ENCODE peak calls at places on chromosomes 13 and 19, in nine cellular contexts. K is cardiac muscle cell, H is K562, V is OCI-LY7, A is psoas muscle, C is tibial artery, J is stomach, U is ovary, D is kidney. R is an unnamed sample. For H3K4me1, the result is how much of the 10 kb centered on the place peaks cover.

GRCh38 chr13:93771782-93772181 is 545.2 kb downstream of the GPC6 start:
- DNase-seq in H (no peak), U (no peak), C (no peak), D (no peak), A (no peak), J (no peak), V (no peak), K (peak), R (no peak)

GRCh38 chr19:35487821-35488220 is 2.4 kb downstream of the KRTDAP start:
- DNase-seq in V (no peak), K (no peak), J (no peak), D (no peak), H (no peak), A (no peak), U (no peak), C (no peak), R (no peak)

GRCh38 chr19:53868091-53868891 is 608 bp downstream of the MYADM start:
- DNase-seq in D (peak), H (peak), J (peak), U (peak), A (peak), K (peak), V (no peak), C (peak), R (peak)

GRCh38 chr13:33349314-33349995 is 63.9 kb upstream of the STARD13 start:
- DNase-seq in U (peak), A (peak), V (no peak), H (no peak), J (no peak), C (peak), K (no peak), D (peak), R (no peak)

GRCh38 chr13:111216166-111216960 is 101.3 kb downstream of the ARHGEF7 start:
- DNase-seq in J (peak), D (no peak), V (peak), U (peak), H (peak), K (peak), A (peak), C (no peak), R (no peak)

GRCh38 chr13:105920375-105920774 is 615.1 kb downstream of the EFNB2 start:
- DNase-seq in J (no peak), V (no peak), U (no peak), D (no peak), C (no peak), H (no peak), K (peak), A (no peak), R (no peak)

GRCh38 chr19:29714371-29714952 is 599 bp downstream of the C19orf12 start:
- DNase-seq in U (no peak), D (no peak), J (no peak), C (no peak), V (no peak), H (peak), K (no peak), A (no peak), R (no peak)

GRCh38 chr19:50720921-50721291 is 1.3 kb upstream of the SHANK1 start:
- DNase-seq in A (no peak), J (no peak), C (no peak), D (no peak), U (no peak), V (no peak), H (no peak), K (no peak), R (no peak)

GRCh38 chr13:67277581-67277980 is 47.4 kb upstream of the PCDH9 start:
- DNase-seq in C (no peak), J (no peak), A (no peak), V (no peak), K (no peak), D (no peak), H (no peak), U (no peak), R (no peak)

GRCh38 chr19:38417544-38418506 is 8.2 kb downstream of the RASGRP4 start:
- DNase-seq in V (peak), K (peak), J (peak), D (peak), C (peak), H (peak), A (peak), U (no peak), R (no peak)

GRCh38 chr19:41339936-41340335 is 13.8 kb downstream of the TGFB1 start:
- DNase-seq in H (no peak), V (no peak), A (no peak), U (no peak), D (no peak), K (peak), C (no peak), J (no peak), R (no peak)

GRCh38 chr19:36215276-36216171 is 618 bp downstream of the ZNF146 start:
- DNase-seq in V (peak), H (no peak), D (no peak), A (no peak), J (no peak), U (no peak), K (peak), C (no peak), R (no peak)

GRCh38 chr13:40271931-40272775 is 394.3 kb downstream of the FOXO1 start:
- DNase-seq in U (peak), D (peak), J (peak), A (peak), H (no peak), V (no peak), C (peak), K (peak), R (no peak)

GRCh38 chr19:1270168-1270853 is 1.2 kb downstream of the CIRBP start:
- DNase-seq in U (no peak), C (no peak), D (no peak), K (no peak), H (no peak), J (no peak), A (peak), V (peak), R (no peak)

GRCh38 chr13:28137556-28137955 is 789 bp upstream of the PAN3 start:
- DNase-seq in J (no peak), H (no peak), D (no peak), C (no peak), U (no peak), A (no peak), K (peak), V (no peak), R (no peak)

DNA sequence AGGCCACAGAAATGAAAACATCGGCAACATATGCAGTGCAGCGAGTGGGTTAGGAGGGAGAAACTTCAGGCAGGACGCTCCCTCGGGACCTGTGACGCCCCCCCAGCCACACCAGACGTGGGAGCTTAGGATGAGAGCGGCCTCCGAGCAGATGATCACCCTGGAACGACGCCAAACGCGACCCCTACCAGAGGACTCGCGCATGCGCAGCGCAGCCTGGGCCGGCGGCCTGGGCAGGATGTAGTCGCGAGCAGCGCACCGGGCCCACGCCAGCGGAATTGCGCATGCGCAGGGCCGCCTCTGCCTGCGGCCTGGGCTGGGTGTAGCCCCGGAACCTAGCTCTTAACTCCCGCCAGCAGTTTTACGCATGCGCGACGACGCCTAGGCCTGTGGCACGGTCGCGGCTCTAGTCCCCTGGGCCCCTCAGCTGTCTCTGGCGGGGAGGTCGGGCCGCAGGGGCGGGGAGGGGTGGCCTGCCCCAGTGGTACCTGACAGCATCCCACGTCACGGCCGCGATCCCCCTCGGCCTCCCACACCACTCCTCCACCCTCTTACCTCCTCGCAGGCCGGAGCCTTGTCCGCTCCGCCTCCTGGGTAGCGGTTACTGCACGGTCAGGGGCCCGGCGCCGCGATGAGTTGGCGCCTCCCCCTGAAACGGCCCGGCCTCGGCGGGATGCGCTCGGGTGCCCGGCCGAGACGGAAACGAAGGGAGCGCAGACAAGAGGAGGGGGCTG is at the start of gene RCBTB2:
- DNase-seq in U (peak), J (peak), V (peak), H (peak), D (peak), K (peak), A (peak), C (peak), R (peak)
- H3K4me1 ChIP-seq in U (under half), J (under half), V (half or more), H (under half), D (under half), K (under half), A (under half), C (under half), R (under half)

DNA sequence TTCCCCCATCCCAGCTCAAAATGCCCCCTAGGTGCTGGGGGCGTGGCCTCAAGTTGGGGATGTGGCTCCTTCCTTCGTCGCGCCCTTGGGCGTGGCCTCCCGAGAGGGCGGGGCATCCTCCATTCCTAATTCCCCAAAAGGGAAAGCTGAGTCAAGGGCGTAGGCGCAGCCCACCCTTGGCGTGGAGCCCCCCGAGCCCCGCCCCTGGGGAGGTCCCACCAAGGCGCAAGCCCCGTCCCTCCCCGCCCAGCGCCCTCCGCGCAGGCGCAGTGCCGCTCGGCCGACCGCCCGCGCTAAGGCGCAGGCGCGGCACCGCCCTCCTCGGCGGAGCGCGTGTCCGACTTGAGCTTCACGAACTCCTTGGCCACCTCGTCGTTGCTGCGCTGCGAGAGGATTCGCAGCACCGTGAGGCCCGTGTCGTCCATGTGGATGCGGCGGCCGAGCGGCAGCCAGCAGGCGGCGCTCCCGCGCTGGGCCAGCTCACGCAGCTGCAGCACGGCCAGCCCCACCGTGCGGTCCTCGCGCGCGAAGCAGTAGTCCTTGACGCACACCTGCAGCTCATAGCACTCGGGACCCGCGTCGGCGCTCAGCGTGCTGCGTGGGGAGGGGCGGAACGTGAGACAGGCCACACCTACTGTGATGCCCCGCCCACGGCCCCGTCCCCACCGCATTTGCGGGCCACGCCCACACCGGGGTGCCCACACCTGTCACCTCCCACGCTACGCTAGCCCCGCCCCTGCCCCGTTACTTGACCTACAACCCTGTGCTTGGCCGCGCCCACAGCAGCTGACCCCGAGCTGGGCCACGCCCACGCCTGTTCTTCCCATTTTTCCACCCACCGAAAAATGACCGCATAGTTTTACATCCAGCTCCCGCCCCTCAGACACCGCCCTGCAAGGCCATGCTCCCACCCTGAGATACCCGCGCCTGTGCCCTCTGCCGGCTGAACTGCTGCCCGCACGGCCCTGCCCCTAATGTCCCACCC is 50.6 kb downstream of the COLGALT1 start:
- DNase-seq in K (peak), H (peak), V (peak), U (peak), D (peak), J (peak), A (peak), C (peak), R (peak)
- H3K4me3 ChIP-seq in K (peak), H (peak), V (peak), U (peak), D (no peak), J (peak), A (peak), C (peak), R (peak)

GRCh38 chr13:113036401-113036800 is 67.4 kb downstream of the MCF2L start:
- DNase-seq in C (no peak), K (no peak), A (no peak), U (no peak), D (peak), J (no peak), V (no peak), H (no peak), R (no peak)

GRCh38 chr13:113035209-113035800 is 66.3 kb downstream of the MCF2L start:
- DNase-seq in H (no peak), K (no peak), C (no peak), J (no peak), U (no peak), A (no peak), D (peak), V (no peak), R (no peak)

GRCh38 chr13:113033054-113033453 is 64.0 kb downstream of the MCF2L start:
- DNase-seq in J (no peak), D (peak), U (no peak), V (no peak), K (no peak), H (no peak), A (no peak), C (no peak), R (no peak)

GRCh38 chr13:113033498-113033897 is 64.5 kb downstream of the MCF2L start:
- DNase-seq in V (no peak), H (no peak), U (no peak), K (peak), C (no peak), D (peak), A (no peak), J (no peak), R (no peak)

DNA sequence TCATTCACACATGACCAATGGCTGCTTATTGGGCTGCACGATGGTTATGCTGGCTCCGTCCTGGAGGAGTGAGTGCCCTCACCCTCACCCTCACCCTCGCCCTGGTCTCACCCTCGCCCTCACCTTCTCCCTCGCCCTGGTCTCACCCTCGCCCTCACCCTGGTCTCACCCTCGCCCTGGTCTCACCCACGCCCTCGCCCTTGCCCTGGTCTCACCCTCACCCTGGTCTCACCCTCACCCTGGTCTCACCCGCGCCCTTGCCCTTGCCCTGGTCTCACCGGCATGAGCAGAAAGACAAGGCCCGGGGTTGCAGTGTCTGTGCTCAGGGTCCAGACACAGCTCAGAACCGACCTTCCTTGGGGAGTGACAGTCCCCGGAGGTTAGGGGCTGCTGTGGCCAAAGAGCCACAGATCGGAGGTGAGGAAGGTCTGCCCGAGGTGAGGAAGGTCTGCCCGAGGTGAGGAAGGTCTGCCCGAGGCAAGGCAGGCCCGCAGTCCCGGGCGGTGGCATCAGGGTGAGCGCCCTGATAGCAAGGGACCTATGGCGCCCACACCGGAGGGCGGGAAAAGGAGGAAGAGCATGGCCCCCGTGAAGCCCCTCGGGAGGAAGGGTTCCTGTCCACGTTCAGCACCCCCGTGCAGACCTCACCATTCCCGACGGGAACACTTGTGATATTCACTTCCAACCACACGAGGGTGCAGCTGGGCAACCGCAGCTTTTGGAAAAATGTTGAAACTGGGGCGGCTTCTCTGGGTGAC is 65.6 kb downstream of the MCF2L start:
- DNase-seq in U (peak), H (peak), C (peak), V (no peak), A (no peak), K (peak), D (peak), J (peak), R (no peak)
- TF ChIP-seq CTCF in U (peak), H (peak), C (peak), V (no peak), A (peak), K (peak), D (peak), J (no peak), R (peak)

DNA sequence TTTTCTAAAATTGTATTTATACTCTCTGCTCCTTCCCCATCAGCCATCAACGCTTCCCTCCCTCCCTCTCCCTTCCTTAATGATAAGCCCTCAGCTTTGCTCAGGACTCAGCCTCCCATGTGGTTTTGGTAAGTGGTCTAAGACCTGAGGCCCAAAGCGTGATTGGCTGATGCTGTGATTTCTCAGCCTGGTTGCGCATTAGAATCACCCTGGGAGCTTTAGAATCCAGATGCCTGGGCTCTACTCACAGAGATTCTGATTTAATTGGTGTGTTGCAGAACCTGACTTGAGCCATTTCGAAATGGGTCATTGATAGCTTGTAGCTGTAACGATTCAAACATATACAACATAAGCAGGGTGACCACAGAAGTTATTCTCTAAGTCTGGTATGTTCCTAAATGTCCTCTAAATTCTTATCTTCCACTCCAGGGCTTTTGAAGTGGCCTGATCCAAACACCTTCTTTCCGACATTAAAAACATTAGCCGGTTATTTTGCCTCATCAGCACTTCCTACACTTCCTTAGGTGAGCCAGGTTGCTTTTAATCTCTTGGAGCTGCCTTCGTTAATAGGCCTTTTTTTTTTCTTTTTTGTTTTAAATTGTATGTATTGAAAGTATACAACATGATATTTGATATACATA is 60.6 kb downstream of the LRCH1 start:
- DNase-seq in J (no peak), H (no peak), U (no peak), D (no peak), A (no peak), V (no peak), C (no peak), K (no peak), R (no peak)
- H3K4me1 ChIP-seq in J (half or more), H (under half), U (under half), D (under half), A (under half), V (under half), C (under half), K (under half), R (under half)

GRCh38 chr19:48417436-48417835 is 24.0 kb downstream of the GRIN2D start:
- DNase-seq in V (no peak), A (no peak), U (no peak), D (peak), K (no peak), C (no peak), H (no peak), J (no peak), R (no peak)

GRCh38 chr19:48413879-48414623 is 20.6 kb downstream of the GRIN2D start:
- DNase-seq in C (no peak), V (no peak), A (no peak), J (no peak), U (no peak), H (no peak), K (no peak), D (peak), R (peak)

GRCh38 chr19:48418317-48419064 is 25.0 kb downstream of the GRIN2D start:
- DNase-seq in J (no peak), U (no peak), D (peak), H (peak), V (no peak), K (peak), C (no peak), A (no peak), R (no peak)

GRCh38 chr19:48415395-48415794 is 21.9 kb downstream of the GRIN2D start:
- DNase-seq in C (peak), H (peak), D (peak), U (peak), A (peak), J (peak), V (peak), K (peak), R (peak)

DNA sequence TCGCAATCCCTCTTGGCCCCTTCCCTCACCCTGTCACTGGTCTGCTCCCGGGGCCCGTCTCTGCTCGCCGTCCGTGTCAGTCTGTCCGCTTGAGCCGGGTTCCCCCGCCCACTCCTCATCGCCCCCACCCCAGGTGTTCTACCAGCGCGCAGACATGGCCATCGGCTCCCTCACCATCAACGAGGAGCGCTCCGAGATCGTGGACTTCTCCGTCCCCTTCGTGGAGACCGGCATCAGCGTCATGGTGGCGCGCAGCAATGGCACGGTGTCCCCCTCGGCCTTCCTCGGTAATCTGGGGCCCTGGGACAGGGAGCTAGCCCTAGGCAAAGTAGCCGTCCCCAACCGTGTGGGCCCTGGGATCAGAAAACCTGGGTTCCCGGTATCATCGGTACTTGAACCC is 22.4 kb downstream of the GRIN2D start:
- DNase-seq in J (no peak), C (no peak), U (no peak), D (peak), V (no peak), H (no peak), A (no peak), K (no peak), R (no peak)
- H3K4me3 ChIP-seq in J (peak), C (peak), U (no peak), D (no peak), V (no peak), H (no peak), A (no peak), K (no peak), R (no peak)

R was measured in RWPE2.